ENCODE peak calls at places on chromosomes 6 and 20, in five cellular contexts. One of them, this sample, is unnamed.

GRCh38 chr6:112113371-112113770 is 26.0 kb downstream of the FAM229B start:
- DNase-seq in pancreas: no peak
- DNase-seq in activated CD8-positive, alpha-beta memory T cell treated with anti-CD3 and anti-CD28 coated beads, Interleukin-2, amount 10 ng/mL, durations not matched to agents 7 days and 5 days: no peak
- DNase-seq in OCI-LY7: no peak
- DNase-seq in lower lobe of right lung: no peak
- DNase-seq in this sample: no peak

GRCh38 chr6:34934516-34934915 is 45.5 kb downstream of the ANKS1A start:
- DNase-seq in lower lobe of right lung: peak
- DNase-seq in pancreas: peak
- DNase-seq in activated CD8-positive, alpha-beta memory T cell treated with anti-CD3 and anti-CD28 coated beads, Interleukin-2, amount 10 ng/mL, durations not matched to agents 7 days and 5 days: no peak
- DNase-seq in OCI-LY7: no peak
- DNase-seq in this sample: no peak

GRCh38 chr20:40986774-40987173 is 41.8 kb upstream of the TOP1 start:
- DNase-seq in activated CD8-positive, alpha-beta memory T cell treated with anti-CD3 and anti-CD28 coated beads, Interleukin-2, amount 10 ng/mL, durations not matched to agents 7 days and 5 days: peak
- DNase-seq in lower lobe of right lung: no peak
- DNase-seq in pancreas: no peak
- DNase-seq in OCI-LY7: peak
- DNase-seq in this sample: peak

GRCh38 chr6:108944707-108945685 is 96.8 kb downstream of the ARMC2 start:
- DNase-seq in pancreas: no peak
- DNase-seq in activated CD8-positive, alpha-beta memory T cell treated with anti-CD3 and anti-CD28 coated beads, Interleukin-2, amount 10 ng/mL, durations not matched to agents 7 days and 5 days: no peak
- DNase-seq in lower lobe of right lung: no peak
- DNase-seq in OCI-LY7: no peak
- DNase-seq in this sample: no peak

GRCh38 chr20:17421493-17421892 is 109.7 kb downstream of the BFSP1 start:
- DNase-seq in lower lobe of right lung: no peak
- DNase-seq in pancreas: no peak
- DNase-seq in activated CD8-positive, alpha-beta memory T cell treated with anti-CD3 and anti-CD28 coated beads, Interleukin-2, amount 10 ng/mL, durations not matched to agents 7 days and 5 days: no peak
- DNase-seq in OCI-LY7: no peak
- DNase-seq in this sample: peak

GRCh38 chr6:128335963-128336362 is 184.4 kb downstream of the PTPRK start:
- DNase-seq in OCI-LY7: no peak
- DNase-seq in pancreas: no peak
- DNase-seq in activated CD8-positive, alpha-beta memory T cell treated with anti-CD3 and anti-CD28 coated beads, Interleukin-2, amount 10 ng/mL, durations not matched to agents 7 days and 5 days: no peak
- DNase-seq in lower lobe of right lung: no peak
- DNase-seq in this sample: no peak

GRCh38 chr20:35021063-35021462 is 65.4 kb downstream of the MYH7B start:
- DNase-seq in pancreas: no peak
- DNase-seq in lower lobe of right lung: no peak
- DNase-seq in activated CD8-positive, alpha-beta memory T cell treated with anti-CD3 and anti-CD28 coated beads, Interleukin-2, amount 10 ng/mL, durations not matched to agents 7 days and 5 days: no peak
- DNase-seq in OCI-LY7: no peak
- DNase-seq in this sample: no peak

GRCh38 chr6:36268478-36269248 is 1.2 kb upstream of the PNPLA1 start:
- DNase-seq in lower lobe of right lung: no peak
- DNase-seq in OCI-LY7: no peak
- DNase-seq in pancreas: no peak
- DNase-seq in activated CD8-positive, alpha-beta memory T cell treated with anti-CD3 and anti-CD28 coated beads, Interleukin-2, amount 10 ng/mL, durations not matched to agents 7 days and 5 days: no peak
- DNase-seq in this sample: no peak

GRCh38 chr20:2042400-2042799 is 48.5 kb upstream of the PDYN start:
- DNase-seq in pancreas: no peak
- DNase-seq in lower lobe of right lung: no peak
- DNase-seq in OCI-LY7: no peak
- DNase-seq in activated CD8-positive, alpha-beta memory T cell treated with anti-CD3 and anti-CD28 coated beads, Interleukin-2, amount 10 ng/mL, durations not matched to agents 7 days and 5 days: no peak
- DNase-seq in this sample: no peak

GRCh38 chr6:124009372-124009765 is 205.7 kb downstream of the NKAIN2 start:
- DNase-seq in pancreas: no peak
- DNase-seq in activated CD8-positive, alpha-beta memory T cell treated with anti-CD3 and anti-CD28 coated beads, Interleukin-2, amount 10 ng/mL, durations not matched to agents 7 days and 5 days: no peak
- DNase-seq in lower lobe of right lung: no peak
- DNase-seq in OCI-LY7: no peak
- DNase-seq in this sample: no peak

GRCh38 chr6:2448826-2449571 is 203.6 kb upstream of the GMDS start:
- DNase-seq in lower lobe of right lung: no peak
- DNase-seq in activated CD8-positive, alpha-beta memory T cell treated with anti-CD3 and anti-CD28 coated beads, Interleukin-2, amount 10 ng/mL, durations not matched to agents 7 days and 5 days: peak
- DNase-seq in pancreas: no peak
- DNase-seq in OCI-LY7: peak
- DNase-seq in this sample: peak

GRCh38 chr6:137883400-137883888 is 16.4 kb downstream of the TNFAIP3 start:
- DNase-seq in activated CD8-positive, alpha-beta memory T cell treated with anti-CD3 and anti-CD28 coated beads, Interleukin-2, amount 10 ng/mL, durations not matched to agents 7 days and 5 days: no peak
- DNase-seq in lower lobe of right lung: no peak
- DNase-seq in pancreas: no peak
- DNase-seq in OCI-LY7: no peak
- DNase-seq in this sample: peak

GRCh38 chr6:37679539-37680476 is 17.9 kb downstream of the MDGA1 start:
- DNase-seq in activated CD8-positive, alpha-beta memory T cell treated with anti-CD3 and anti-CD28 coated beads, Interleukin-2, amount 10 ng/mL, durations not matched to agents 7 days and 5 days: no peak
- DNase-seq in OCI-LY7: peak
- DNase-seq in lower lobe of right lung: no peak
- DNase-seq in pancreas: no peak
- DNase-seq in this sample: no peak

GRCh38 chr6:128365520-128366160 is 154.8 kb downstream of the PTPRK start:
- DNase-seq in OCI-LY7: no peak
- DNase-seq in lower lobe of right lung: no peak
- DNase-seq in activated CD8-positive, alpha-beta memory T cell treated with anti-CD3 and anti-CD28 coated beads, Interleukin-2, amount 10 ng/mL, durations not matched to agents 7 days and 5 days: no peak
- DNase-seq in pancreas: no peak
- DNase-seq in this sample: peak

GRCh38 chr20:17622086-17622850 is 52.4 kb downstream of the DSTN start:
- DNase-seq in lower lobe of right lung: peak
- DNase-seq in pancreas: no peak
- DNase-seq in activated CD8-positive, alpha-beta memory T cell treated with anti-CD3 and anti-CD28 coated beads, Interleukin-2, amount 10 ng/mL, durations not matched to agents 7 days and 5 days: no peak
- DNase-seq in OCI-LY7: no peak
- DNase-seq in this sample: no peak

GRCh38 chr20:32464401-32465091 is 106.4 kb downstream of the ASXL1 start:
- DNase-seq in lower lobe of right lung: no peak
- DNase-seq in activated CD8-positive, alpha-beta memory T cell treated with anti-CD3 and anti-CD28 coated beads, Interleukin-2, amount 10 ng/mL, durations not matched to agents 7 days and 5 days: no peak
- DNase-seq in pancreas: no peak
- DNase-seq in OCI-LY7: no peak
- DNase-seq in this sample: no peak

GRCh38 chr6:36160147-36160760 is 29.9 kb downstream of the MAPK13 start:
- DNase-seq in activated CD8-positive, alpha-beta memory T cell treated with anti-CD3 and anti-CD28 coated beads, Interleukin-2, amount 10 ng/mL, durations not matched to agents 7 days and 5 days: no peak
- DNase-seq in pancreas: no peak
- DNase-seq in OCI-LY7: no peak
- DNase-seq in lower lobe of right lung: no peak
- DNase-seq in this sample: no peak

GRCh38 chr20:62293111-62293784 is 9.5 kb upstream of the ADRM1 start:
- DNase-seq in pancreas: no peak
- DNase-seq in activated CD8-positive, alpha-beta memory T cell treated with anti-CD3 and anti-CD28 coated beads, Interleukin-2, amount 10 ng/mL, durations not matched to agents 7 days and 5 days: no peak
- DNase-seq in lower lobe of right lung: no peak
- DNase-seq in OCI-LY7: no peak
- DNase-seq in this sample: no peak

GRCh38 chr6:154343473-154344308 is 12.9 kb downstream of the IPCEF1 start:
- DNase-seq in activated CD8-positive, alpha-beta memory T cell treated with anti-CD3 and anti-CD28 coated beads, Interleukin-2, amount 10 ng/mL, durations not matched to agents 7 days and 5 days: no peak
- DNase-seq in pancreas: peak
- DNase-seq in OCI-LY7: no peak
- DNase-seq in lower lobe of right lung: peak
- DNase-seq in this sample: peak

GRCh38 chr20:50654899-50655298 is 36.4 kb downstream of the RIPOR3 start:
- DNase-seq in OCI-LY7: no peak
- DNase-seq in pancreas: no peak
- DNase-seq in lower lobe of right lung: no peak
- DNase-seq in activated CD8-positive, alpha-beta memory T cell treated with anti-CD3 and anti-CD28 coated beads, Interleukin-2, amount 10 ng/mL, durations not matched to agents 7 days and 5 days: no peak
- DNase-seq in this sample: no peak

GRCh38 chr6:170174124-170174770 is 116.6 kb downstream of the DLL1 start:
- DNase-seq in activated CD8-positive, alpha-beta memory T cell treated with anti-CD3 and anti-CD28 coated beads, Interleukin-2, amount 10 ng/mL, durations not matched to agents 7 days and 5 days: peak
- DNase-seq in lower lobe of right lung: peak
- DNase-seq in pancreas: peak
- DNase-seq in OCI-LY7: no peak
- DNase-seq in this sample: no peak

GRCh38 chr20:37702643-37703337 is 9.0 kb downstream of the CTNNBL1 start:
- DNase-seq in lower lobe of right lung: no peak
- DNase-seq in activated CD8-positive, alpha-beta memory T cell treated with anti-CD3 and anti-CD28 coated beads, Interleukin-2, amount 10 ng/mL, durations not matched to agents 7 days and 5 days: no peak
- DNase-seq in OCI-LY7: no peak
- DNase-seq in pancreas: no peak
- DNase-seq in this sample: peak

GRCh38 chr20:61886721-61887658 is 178.7 kb downstream of the TAF4 start:
- DNase-seq in OCI-LY7: peak
- DNase-seq in pancreas: no peak
- DNase-seq in activated CD8-positive, alpha-beta memory T cell treated with anti-CD3 and anti-CD28 coated beads, Interleukin-2, amount 10 ng/mL, durations not matched to agents 7 days and 5 days: peak
- DNase-seq in lower lobe of right lung: peak
- DNase-seq in this sample: peak

GRCh38 chr6:117547688-117548621 is 54.4 kb downstream of the GOPC start:
- DNase-seq in activated CD8-positive, alpha-beta memory T cell treated with anti-CD3 and anti-CD28 coated beads, Interleukin-2, amount 10 ng/mL, durations not matched to agents 7 days and 5 days: peak
- DNase-seq in OCI-LY7: no peak
- DNase-seq in pancreas: peak
- DNase-seq in lower lobe of right lung: peak
- DNase-seq in this sample: no peak

GRCh38 chr20:57192311-57192710 is 74.1 kb downstream of the BMP7 start:
- DNase-seq in lower lobe of right lung: no peak
- DNase-seq in activated CD8-positive, alpha-beta memory T cell treated with anti-CD3 and anti-CD28 coated beads, Interleukin-2, amount 10 ng/mL, durations not matched to agents 7 days and 5 days: no peak
- DNase-seq in pancreas: no peak
- DNase-seq in OCI-LY7: no peak
- DNase-seq in this sample: no peak

GRCh38 chr6:22613695-22614094 is 44.3 kb downstream of the HDGFL1 start:
- DNase-seq in pancreas: no peak
- DNase-seq in OCI-LY7: no peak
- DNase-seq in lower lobe of right lung: no peak
- DNase-seq in activated CD8-positive, alpha-beta memory T cell treated with anti-CD3 and anti-CD28 coated beads, Interleukin-2, amount 10 ng/mL, durations not matched to agents 7 days and 5 days: no peak
- DNase-seq in this sample: no peak

GRCh38 chr20:36830791-36831691 is 44.9 kb upstream of the TLDC2 start:
- DNase-seq in pancreas: no peak
- DNase-seq in lower lobe of right lung: peak
- DNase-seq in OCI-LY7: no peak
- DNase-seq in activated CD8-positive, alpha-beta memory T cell treated with anti-CD3 and anti-CD28 coated beads, Interleukin-2, amount 10 ng/mL, durations not matched to agents 7 days and 5 days: no peak
- DNase-seq in this sample: no peak

GRCh38 chr6:105620878-105621277 is 218.0 kb upstream of the PREP start:
- DNase-seq in OCI-LY7: no peak
- DNase-seq in pancreas: no peak
- DNase-seq in lower lobe of right lung: no peak
- DNase-seq in activated CD8-positive, alpha-beta memory T cell treated with anti-CD3 and anti-CD28 coated beads, Interleukin-2, amount 10 ng/mL, durations not matched to agents 7 days and 5 days: peak
- DNase-seq in this sample: no peak

GRCh38 chr6:16769131-16769985 is 8.1 kb upstream of the ATXN1 start:
- DNase-seq in pancreas: no peak
- DNase-seq in OCI-LY7: no peak
- DNase-seq in lower lobe of right lung: no peak
- DNase-seq in activated CD8-positive, alpha-beta memory T cell treated with anti-CD3 and anti-CD28 coated beads, Interleukin-2, amount 10 ng/mL, durations not matched to agents 7 days and 5 days: peak
- DNase-seq in this sample: peak

GRCh38 chr6:116392158-116393032 is 21.6 kb downstream of the DSE start:
- DNase-seq in lower lobe of right lung: no peak
- DNase-seq in pancreas: no peak
- DNase-seq in OCI-LY7: peak
- DNase-seq in activated CD8-positive, alpha-beta memory T cell treated with anti-CD3 and anti-CD28 coated beads, Interleukin-2, amount 10 ng/mL, durations not matched to agents 7 days and 5 days: no peak
- DNase-seq in this sample: no peak